ENCODE peak calls at places on chromosomes 16 and 17, in four cellular contexts. One of them, this sample, is unnamed.

GRCh38 chr16:30382398-30383015 is at the start of gene SEPTIN1:
- DNase-seq in IMR-90: no peak
- DNase-seq in heart right ventricle: no peak
- DNase-seq in adrenal gland: no peak
- DNase-seq in this sample: no peak

GRCh38 chr17:72393553-72393952 is 272.7 kb downstream of the SOX9 start:
- DNase-seq in IMR-90: peak; percentile 95
- DNase-seq in adrenal gland: no peak
- DNase-seq in heart right ventricle: no peak
- DNase-seq in this sample: no peak

GRCh38 chr16:27945233-27945975 is 118.1 kb downstream of the GSG1L start:
- DNase-seq in IMR-90: no peak
- DNase-seq in heart right ventricle: no peak
- DNase-seq in adrenal gland: no peak
- DNase-seq in this sample: peak; percentile 95

GRCh38 chr16:1723450-1724147 is 17.6 kb downstream of the MAPK8IP3 start:
- DNase-seq in IMR-90: peak; percentile 32
- DNase-seq in adrenal gland: peak; percentile 54
- DNase-seq in heart right ventricle: no peak
- DNase-seq in this sample: peak; percentile 44

GRCh38 chr17:1577186-1577585 is 14.6 kb upstream of the PITPNA start:
- DNase-seq in IMR-90: peak; percentile 89
- DNase-seq in heart right ventricle: peak; percentile 87
- DNase-seq in adrenal gland: peak; percentile 83
- DNase-seq in this sample: no peak

GRCh38 chr16:71357681-71358080 is 842 bp upstream of the CALB2 start:
- DNase-seq in heart right ventricle: no peak
- DNase-seq in adrenal gland: no peak
- DNase-seq in IMR-90: no peak
- DNase-seq in this sample: peak; percentile 78

GRCh38 chr17:49457564-49458535 is 37.2 kb upstream of the NGFR start:
- DNase-seq in IMR-90: no peak
- DNase-seq in heart right ventricle: no peak
- DNase-seq in adrenal gland: no peak
- DNase-seq in this sample: no peak

GRCh38 chr16:13378151-13378550 is 476.8 kb downstream of the SHISA9 start:
- DNase-seq in IMR-90: no peak
- DNase-seq in heart right ventricle: no peak
- DNase-seq in adrenal gland: no peak
- DNase-seq in this sample: no peak

GRCh38 chr16:30114411-30114810 is 1.1 kb upstream of the GDPD3 start:
- DNase-seq in IMR-90: no peak
- DNase-seq in adrenal gland: peak; percentile 40
- DNase-seq in heart right ventricle: no peak
- DNase-seq in this sample: peak; percentile 33

GRCh38 chr16:50664270-50664669 is 16.8 kb downstream of the SNX20 start:
- DNase-seq in IMR-90: no peak
- DNase-seq in heart right ventricle: no peak
- DNase-seq in adrenal gland: no peak
- DNase-seq in this sample: no peak

GRCh38 chr17:56678249-56679144 is 85.0 kb downstream of the NOG start:
- DNase-seq in adrenal gland: no peak
- DNase-seq in IMR-90: no peak
- DNase-seq in heart right ventricle: no peak
- DNase-seq in this sample: peak; percentile 23

GRCh38 chr17:46216682-46217081 is 23.5 kb upstream of the KANSL1 start:
- DNase-seq in adrenal gland: no peak
- DNase-seq in IMR-90: no peak
- DNase-seq in heart right ventricle: no peak
- DNase-seq in this sample: no peak

GRCh38 chr16:72044825-72045359 is 9.4 kb upstream of the HP start:
- DNase-seq in IMR-90: no peak
- DNase-seq in adrenal gland: no peak
- DNase-seq in heart right ventricle: no peak
- DNase-seq in this sample: no peak

GRCh38 chr17:80970044-80970761 is 21.4 kb upstream of the CHMP6 start:
- DNase-seq in IMR-90: no peak
- DNase-seq in adrenal gland: no peak
- DNase-seq in heart right ventricle: peak; percentile 51
- DNase-seq in this sample: peak; percentile 89

GRCh38 chr17:19461139-19461538 is 50.1 kb downstream of the RNF112 start:
- DNase-seq in IMR-90: no peak
- DNase-seq in adrenal gland: no peak
- DNase-seq in heart right ventricle: no peak
- DNase-seq in this sample: no peak

GRCh38 chr16:1772362-1772907 is at the start of gene EME2:
- DNase-seq in IMR-90: peak; percentile 33
- DNase-seq in heart right ventricle: no peak
- DNase-seq in adrenal gland: no peak
- DNase-seq in this sample: no peak

GRCh38 chr16:2009791-2010510 is at the start of gene ZNF598:
- DNase-seq in heart right ventricle: peak; percentile 84
- DNase-seq in adrenal gland: peak; percentile 83
- DNase-seq in IMR-90: peak; percentile 84
- DNase-seq in this sample: peak; percentile 79

GRCh38 chr17:79702071-79702470 is 28.7 kb upstream of the ENPP7 start:
- DNase-seq in heart right ventricle: no peak
- DNase-seq in IMR-90: no peak
- DNase-seq in adrenal gland: no peak
- DNase-seq in this sample: peak; percentile 74

GRCh38 chr17:79623786-79624657 is 13.2 kb upstream of the RBFOX3 start:
- DNase-seq in heart right ventricle: peak; percentile 2
- DNase-seq in IMR-90: no peak
- DNase-seq in adrenal gland: peak; percentile 2
- DNase-seq in this sample: peak; percentile 6

GRCh38 chr16:14510939-14511797 is 118.9 kb downstream of the PARN start:
- DNase-seq in heart right ventricle: no peak
- DNase-seq in adrenal gland: no peak
- DNase-seq in IMR-90: peak; percentile 74
- DNase-seq in this sample: no peak

GRCh38 chr16:81261049-81261648 is 22.7 kb downstream of the BCO1 start:
- DNase-seq in IMR-90: no peak
- DNase-seq in heart right ventricle: no peak
- DNase-seq in adrenal gland: no peak
- DNase-seq in this sample: no peak

GRCh38 chr16:48860341-48860740 is 250.4 kb upstream of the N4BP1 start:
- DNase-seq in IMR-90: no peak
- DNase-seq in heart right ventricle: no peak
- DNase-seq in adrenal gland: no peak
- DNase-seq in this sample: no peak

GRCh38 chr17:49959183-49959935 is 9.6 kb upstream of the DLX4 start:
- DNase-seq in IMR-90: peak; percentile 4
- DNase-seq in heart right ventricle: no peak
- DNase-seq in adrenal gland: no peak
- DNase-seq in this sample: no peak

GRCh38 chr17:65698381-65699061 is 137.1 kb upstream of the AXIN2 start:
- DNase-seq in adrenal gland: no peak
- DNase-seq in IMR-90: peak; percentile 76
- DNase-seq in heart right ventricle: no peak
- DNase-seq in this sample: no peak

GRCh38 chr16:74275031-74275636 is 21.5 kb upstream of the PSMD7 start:
- DNase-seq in heart right ventricle: no peak
- DNase-seq in adrenal gland: no peak
- DNase-seq in IMR-90: peak; percentile 28
- DNase-seq in this sample: no peak

GRCh38 chr17:3448059-3448630 is 14.5 kb upstream of the OR1E2 start:
- DNase-seq in IMR-90: no peak
- DNase-seq in adrenal gland: no peak
- DNase-seq in heart right ventricle: no peak
- DNase-seq in this sample: no peak
- TF ChIP-seq CTCF in IMR-90: no peak
- TF ChIP-seq CTCF in adrenal gland: no peak
- TF ChIP-seq CTCF in heart right ventricle: no peak
- TF ChIP-seq CTCF in this sample: no peak

DNA sequence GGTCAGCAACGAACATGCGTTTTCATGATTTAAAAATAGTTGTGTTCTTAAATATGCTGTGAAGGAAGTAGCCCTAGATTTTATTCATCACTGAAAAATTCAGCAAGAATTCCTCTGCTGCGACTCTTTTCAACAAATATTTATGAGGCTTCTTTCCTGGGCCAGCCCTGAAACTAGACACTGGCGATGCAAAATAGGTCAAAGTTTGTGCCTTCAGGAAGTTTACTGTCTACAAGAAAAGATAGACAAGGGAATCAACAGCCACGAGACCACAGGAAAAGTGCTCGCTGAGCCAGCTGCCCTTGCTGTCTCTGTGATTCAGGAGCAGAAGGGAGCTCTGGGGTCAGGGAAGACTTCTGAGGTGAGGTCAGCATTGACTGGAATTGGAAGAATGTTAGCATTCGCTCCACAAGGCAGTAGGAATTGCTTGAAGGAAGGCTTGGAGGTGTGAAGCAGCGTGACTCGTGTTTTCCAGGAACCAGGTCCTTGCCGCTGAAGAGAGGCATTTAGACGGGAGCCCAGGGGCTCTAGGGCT is 1.9 kb upstream of the RPL26 start:
- DNase-seq in heart right ventricle: no peak
- DNase-seq in IMR-90: peak; percentile 93
- DNase-seq in adrenal gland: no peak
- DNase-seq in this sample: no peak
- H3K27ac ChIP-seq in heart right ventricle: no peak overlapping the region
- H3K27ac ChIP-seq in IMR-90: peak overlapping the region; percentile 89
- H3K27ac ChIP-seq in adrenal gland: peak overlapping the region; percentile 30
- H3K27ac ChIP-seq in this sample: no peak overlapping the region

GRCh38 chr16:68574479-68574878 is 35.4 kb downstream of the ZFP90 start:
- DNase-seq in IMR-90: no peak
- DNase-seq in heart right ventricle: no peak
- DNase-seq in adrenal gland: no peak
- DNase-seq in this sample: no peak
- H3K9me3 ChIP-seq in IMR-90: peaks cover 65% of the 10 kb centered on the region
- H3K9me3 ChIP-seq in heart right ventricle: peaks cover 20% of the 10 kb centered on the region
- H3K9me3 ChIP-seq in adrenal gland: peaks cover 57% of the 10 kb centered on the region
- H3K9me3 ChIP-seq in this sample: peaks cover 21% of the 10 kb centered on the region

GRCh38 chr16:6725634-6726331 is 606.9 kb upstream of the RBFOX1 start:
- DNase-seq in heart right ventricle: no peak
- DNase-seq in adrenal gland: no peak
- DNase-seq in IMR-90: no peak
- DNase-seq in this sample: peak; percentile 19
- TF ChIP-seq CTCF in heart right ventricle: no peak
- TF ChIP-seq CTCF in adrenal gland: no peak
- TF ChIP-seq CTCF in IMR-90: no peak
- TF ChIP-seq CTCF in this sample: peak; percentile 23

DNA sequence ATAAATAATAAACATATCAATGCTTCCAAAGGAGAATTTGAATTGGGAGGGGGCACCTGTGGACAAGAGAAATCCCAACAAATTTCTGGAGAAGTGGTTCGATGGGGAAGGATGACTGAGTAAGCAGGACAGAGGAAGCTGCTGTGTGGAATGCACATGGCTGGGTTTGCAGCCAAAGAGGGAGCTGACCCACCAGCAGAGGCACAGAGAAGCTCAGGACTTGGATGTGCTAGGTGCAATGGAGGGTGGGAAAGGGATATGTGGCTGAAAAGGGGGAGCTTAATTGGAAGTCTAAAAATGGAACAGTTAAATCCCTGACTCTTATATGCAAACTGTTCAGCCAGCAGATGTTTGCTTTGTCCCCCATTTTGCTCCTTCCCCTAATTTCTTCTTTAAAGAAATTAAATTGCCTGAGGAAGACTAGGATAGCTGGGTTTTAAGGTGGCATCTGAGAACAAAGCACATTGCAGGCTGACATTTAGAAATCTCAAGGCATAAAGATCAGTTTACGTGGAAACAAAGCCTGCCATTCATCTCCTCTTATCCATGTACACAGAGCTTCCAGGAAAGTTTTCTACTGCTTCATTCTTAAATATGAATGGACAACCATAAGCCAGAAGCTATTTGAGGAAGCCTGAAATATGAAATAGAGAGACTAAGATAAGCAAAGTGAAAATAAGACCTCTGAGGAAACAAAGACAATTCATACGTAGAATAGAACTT is 23.0 kb upstream of the TNS4 start:
- DNase-seq in heart right ventricle: no peak
- DNase-seq in adrenal gland: no peak
- DNase-seq in IMR-90: no peak
- DNase-seq in this sample: no peak
- H3K27ac ChIP-seq in heart right ventricle: no peak overlapping the region
- H3K27ac ChIP-seq in adrenal gland: no peak overlapping the region
- H3K27ac ChIP-seq in IMR-90: no peak overlapping the region
- H3K27ac ChIP-seq in this sample: no peak overlapping the region

DNA sequence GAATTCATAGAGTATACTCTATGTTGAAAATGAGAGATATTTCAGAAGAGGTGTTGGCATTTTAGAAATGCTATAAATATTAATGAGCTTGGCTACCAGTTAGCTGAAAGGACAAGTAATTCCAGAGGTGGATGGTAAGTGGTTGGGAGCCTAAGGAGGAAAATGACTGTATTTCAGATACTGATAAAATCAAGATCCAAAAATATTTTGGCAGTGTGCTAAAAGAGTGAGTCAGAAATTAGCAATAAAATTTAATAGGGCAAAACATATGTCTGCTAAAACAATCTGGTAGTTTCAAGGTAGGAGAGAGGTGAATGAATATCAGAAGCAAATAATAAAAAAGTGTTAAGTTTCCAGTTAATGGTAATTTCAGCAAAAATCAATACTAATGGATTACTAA is 1287.9 kb downstream of the CDH8 start:
- DNase-seq in heart right ventricle: no peak
- DNase-seq in IMR-90: no peak
- DNase-seq in adrenal gland: no peak
- DNase-seq in this sample: no peak
- H3K9me3 ChIP-seq in heart right ventricle: no peaks in the 10 kb centered on the region
- H3K9me3 ChIP-seq in IMR-90: peaks cover 2% of the 10 kb centered on the region
- H3K9me3 ChIP-seq in adrenal gland: no peaks in the 10 kb centered on the region
- H3K9me3 ChIP-seq in this sample: no peaks in the 10 kb centered on the region

DNA sequence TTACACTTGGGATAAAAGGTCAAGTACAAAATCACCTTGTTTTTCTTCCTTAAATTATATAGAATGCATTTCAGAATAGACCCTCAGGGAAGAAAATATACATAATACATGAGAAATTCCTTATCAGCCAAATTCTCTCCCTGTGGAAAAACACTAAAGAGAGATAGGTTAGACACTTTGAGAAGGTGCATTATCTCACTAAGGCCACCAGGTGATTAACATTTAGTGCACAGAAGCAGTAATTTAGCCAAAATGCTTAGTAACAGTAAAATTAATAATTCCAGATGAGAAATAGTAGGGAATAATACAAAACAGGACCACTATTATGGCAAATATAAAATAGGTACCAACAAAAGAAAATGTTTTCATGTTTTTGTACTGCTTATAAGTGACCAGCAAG is 185.3 kb upstream of the C17orf78 start:
- DNase-seq in heart right ventricle: no peak
- DNase-seq in adrenal gland: no peak
- DNase-seq in IMR-90: no peak
- DNase-seq in this sample: no peak
- TF ChIP-seq CTCF in heart right ventricle: no peak
- TF ChIP-seq CTCF in adrenal gland: no peak
- TF ChIP-seq CTCF in IMR-90: no peak
- TF ChIP-seq CTCF in this sample: no peak